ENCODE peak calls at places on chromosomes 1 and 21, in six cellular contexts. One of them, this sample, is unnamed.
A peak's percentile ranks its signal among the peaks of the same experiment; 100 is the strongest.

GRCh38 chr21:37153193-37153934 is 80.3 kb downstream of the TTC3 start:
- DNase-seq in adipocyte: peak; percentile 86
- DNase-seq in T-helper 9 cell: no peak
- DNase-seq in T-helper 1 cell: no peak
- DNase-seq in fibroblast of mammary gland: peak; percentile 81
- DNase-seq in WTC11: no peak
- DNase-seq in this sample: no peak

GRCh38 chr1:67945733-67946374 is 104.6 kb downstream of the DIRAS3 start:
- DNase-seq in adipocyte: peak; percentile 28
- DNase-seq in T-helper 9 cell: no peak
- DNase-seq in T-helper 1 cell: no peak
- DNase-seq in fibroblast of mammary gland: no peak
- DNase-seq in WTC11: no peak
- DNase-seq in this sample: no peak

GRCh38 chr1:174448531-174448883 is 743 bp downstream of the GPR52 start:
- DNase-seq in adipocyte: no peak
- DNase-seq in T-helper 9 cell: no peak
- DNase-seq in T-helper 1 cell: no peak
- DNase-seq in fibroblast of mammary gland: no peak
- DNase-seq in WTC11: no peak
- DNase-seq in this sample: no peak

GRCh38 chr1:3852091-3852490 is 4.9 kb downstream of the CEP104 start:
- DNase-seq in adipocyte: no peak
- DNase-seq in T-helper 9 cell: no peak
- DNase-seq in T-helper 1 cell: no peak
- DNase-seq in fibroblast of mammary gland: no peak
- DNase-seq in WTC11: no peak
- DNase-seq in this sample: no peak

GRCh38 chr1:50697440-50698421 is 262.3 kb downstream of the FAF1 start:
- DNase-seq in adipocyte: no peak
- DNase-seq in T-helper 9 cell: no peak
- DNase-seq in T-helper 1 cell: no peak
- DNase-seq in fibroblast of mammary gland: no peak
- DNase-seq in WTC11: no peak
- DNase-seq in this sample: no peak

GRCh38 chr1:21283524-21283923 is 6.7 kb downstream of the ECE1 start:
- DNase-seq in adipocyte: no peak
- DNase-seq in T-helper 9 cell: no peak
- DNase-seq in T-helper 1 cell: no peak
- DNase-seq in fibroblast of mammary gland: no peak
- DNase-seq in WTC11: no peak
- DNase-seq in this sample: no peak

GRCh38 chr1:241048558-241048957 is 308.4 kb downstream of the RGS7 start:
- DNase-seq in adipocyte: no peak
- DNase-seq in T-helper 9 cell: no peak
- DNase-seq in T-helper 1 cell: no peak
- DNase-seq in fibroblast of mammary gland: no peak
- DNase-seq in WTC11: no peak
- DNase-seq in this sample: no peak

GRCh38 chr1:149903836-149904491 is 4.6 kb downstream of the BOLA1 start:
- DNase-seq in adipocyte: no peak
- DNase-seq in T-helper 9 cell: no peak
- DNase-seq in T-helper 1 cell: no peak
- DNase-seq in fibroblast of mammary gland: no peak
- DNase-seq in WTC11: peak; percentile 37
- DNase-seq in this sample: no peak

GRCh38 chr1:52203935-52204625 is 62.2 kb downstream of the ZFYVE9 start:
- DNase-seq in adipocyte: no peak
- DNase-seq in T-helper 9 cell: no peak
- DNase-seq in T-helper 1 cell: no peak
- DNase-seq in fibroblast of mammary gland: no peak
- DNase-seq in WTC11: no peak
- DNase-seq in this sample: no peak

GRCh38 chr1:67937651-67938050 is 104.4 kb upstream of the GNG12 start:
- DNase-seq in adipocyte: peak; percentile 32
- DNase-seq in T-helper 9 cell: no peak
- DNase-seq in T-helper 1 cell: no peak
- DNase-seq in fibroblast of mammary gland: peak; percentile 66
- DNase-seq in WTC11: no peak
- DNase-seq in this sample: no peak

GRCh38 chr1:236751935-236752334 is 43.2 kb upstream of the MTR start:
- DNase-seq in adipocyte: no peak
- DNase-seq in T-helper 9 cell: no peak
- DNase-seq in T-helper 1 cell: no peak
- DNase-seq in fibroblast of mammary gland: no peak
- DNase-seq in WTC11: no peak
- DNase-seq in this sample: no peak

GRCh38 chr1:22953392-22954141 is 19.1 kb downstream of the LACTBL1 start:
- DNase-seq in adipocyte: no peak
- DNase-seq in T-helper 9 cell: no peak
- DNase-seq in T-helper 1 cell: no peak
- DNase-seq in fibroblast of mammary gland: no peak
- DNase-seq in WTC11: peak; percentile 46
- DNase-seq in this sample: no peak